ENCODE peak calls at places on chromosomes 16 and 17, in nine cellular contexts. S, I, E, Z, U, Y, F, A and X are unnamed samples.

GRCh38 chr16:24253192-24253591 is 2.9 kb upstream of the CACNG3 start:
- DNase-seq in S (peak), I (peak), E (peak), Z (peak), U (peak), Y (no peak), F (no peak), A (peak), X (no peak)

GRCh38 chr17:46894476-46895151 is 28.3 kb upstream of the GOSR2 start:
- DNase-seq in S (no peak), I (no peak), E (no peak), Z (no peak), U (no peak), Y (no peak), F (no peak), A (peak), X (no peak)

GRCh38 chr17:11503292-11503691 is 95.0 kb upstream of the DNAH9 start:
- DNase-seq in S (no peak), I (no peak), E (no peak), Z (no peak), U (no peak), Y (no peak), F (no peak), A (no peak), X (no peak)

GRCh38 chr16:64738321-64738960 is 383.4 kb downstream of the CDH11 start:
- DNase-seq in S (no peak), I (no peak), E (no peak), Z (no peak), U (no peak), Y (peak), F (no peak), A (peak), X (no peak)

GRCh38 chr16:799111-799947 is 1.2 kb downstream of the GNG13 start:
- DNase-seq in S (no peak), I (no peak), E (no peak), Z (no peak), U (no peak), Y (no peak), F (no peak), A (no peak), X (no peak)

GRCh38 chr16:69404275-69404805 is 18.5 kb upstream of the TERF2 start:
- DNase-seq in S (no peak), I (no peak), E (peak), Z (no peak), U (no peak), Y (no peak), F (no peak), A (peak), X (no peak)

GRCh38 chr17:80984749-80985148 is 6.9 kb upstream of the CHMP6 start:
- DNase-seq in S (peak), I (no peak), E (peak), Z (no peak), U (no peak), Y (peak), F (no peak), A (peak), X (peak)

GRCh38 chr17:51059781-51060180 is 60.9 kb downstream of the SPAG9 start:
- DNase-seq in S (no peak), I (no peak), E (no peak), Z (no peak), U (no peak), Y (no peak), F (no peak), A (peak), X (peak)

GRCh38 chr16:85563515-85564276 is 49.4 kb upstream of the GSE1 start:
- DNase-seq in S (peak), I (no peak), E (peak), Z (no peak), U (no peak), Y (no peak), F (peak), A (peak), X (peak)

GRCh38 chr16:88012360-88012759 is 61.1 kb downstream of the BANP start:
- DNase-seq in S (no peak), I (no peak), E (no peak), Z (no peak), U (no peak), Y (no peak), F (no peak), A (no peak), X (no peak)

GRCh38 chr17:33099252-33099651 is 107.6 kb downstream of the SPACA3 start:
- DNase-seq in S (no peak), I (no peak), E (no peak), Z (no peak), U (no peak), Y (no peak), F (no peak), A (no peak), X (no peak)

GRCh38 chr16:22633794-22634193 is 123.1 kb downstream of the NPIPB5 start:
- DNase-seq in S (no peak), I (no peak), E (no peak), Z (no peak), U (no peak), Y (no peak), F (no peak), A (no peak), X (no peak)

GRCh38 chr17:334974-335481 is 17.6 kb downstream of the RPH3AL start:
- DNase-seq in S (no peak), I (no peak), E (no peak), Z (no peak), U (no peak), Y (no peak), F (no peak), A (no peak), X (no peak)

GRCh38 chr16:89023621-89024511 is 46.9 kb upstream of the CBFA2T3 start:
- DNase-seq in S (no peak), I (no peak), E (no peak), Z (no peak), U (no peak), Y (no peak), F (peak), A (no peak), X (no peak)

GRCh38 chr16:12612598-12613101 is 191.0 kb downstream of the CPPED1 start:
- DNase-seq in S (peak), I (no peak), E (peak), Z (no peak), U (peak), Y (no peak), F (no peak), A (no peak), X (no peak)

GRCh38 chr16:52573365-52574104 is 26.6 kb upstream of the TOX3 start:
- DNase-seq in S (no peak), I (no peak), E (peak), Z (no peak), U (no peak), Y (no peak), F (no peak), A (no peak), X (no peak)